ENCODE peak calls at places on chromosomes 1 and 21, in eight cellular contexts. One of them, this sample, is unnamed.

GRCh38 chr1:234848972-234849641 is 239.1 kb upstream of the IRF2BP2 start:
- DNase-seq in colonic mucosa: no peak
- DNase-seq in body of pancreas: no peak
- DNase-seq in hepatocyte: no peak
- DNase-seq in CD4-positive, CD25-positive, alpha-beta regulatory T cell: no peak
- DNase-seq in testis: no peak
- DNase-seq in lung: no peak
- DNase-seq in GM23338: no peak
- DNase-seq in this sample: peak

GRCh38 chr21:37462087-37462861 is 95.7 kb downstream of the DYRK1A start:
- DNase-seq in colonic mucosa: no peak
- DNase-seq in body of pancreas: no peak
- DNase-seq in testis: no peak
- DNase-seq in CD4-positive, CD25-positive, alpha-beta regulatory T cell: no peak
- DNase-seq in lung: no peak
- DNase-seq in hepatocyte: no peak
- DNase-seq in GM23338: peak
- DNase-seq in this sample: no peak

GRCh38 chr1:235397733-235398132 is 30.5 kb downstream of the TBCE start:
- DNase-seq in lung: no peak
- DNase-seq in colonic mucosa: no peak
- DNase-seq in GM23338: no peak
- DNase-seq in CD4-positive, CD25-positive, alpha-beta regulatory T cell: no peak
- DNase-seq in testis: no peak
- DNase-seq in hepatocyte: peak
- DNase-seq in body of pancreas: no peak
- DNase-seq in this sample: peak

GRCh38 chr21:46151261-46151988 is 4.0 kb downstream of the FTCD start:
- DNase-seq in hepatocyte: no peak
- DNase-seq in testis: peak
- DNase-seq in lung: no peak
- DNase-seq in GM23338: no peak
- DNase-seq in colonic mucosa: no peak
- DNase-seq in CD4-positive, CD25-positive, alpha-beta regulatory T cell: no peak
- DNase-seq in body of pancreas: peak
- DNase-seq in this sample: no peak

GRCh38 chr1:35222322-35223108 is 29.6 kb upstream of the SFPQ start:
- DNase-seq in testis: no peak
- DNase-seq in lung: no peak
- DNase-seq in colonic mucosa: no peak
- DNase-seq in body of pancreas: no peak
- DNase-seq in CD4-positive, CD25-positive, alpha-beta regulatory T cell: no peak
- DNase-seq in hepatocyte: peak
- DNase-seq in GM23338: no peak
- DNase-seq in this sample: peak

GRCh38 chr1:35968396-35968795 is 37.5 kb downstream of the AGO3 start:
- DNase-seq in hepatocyte: no peak
- DNase-seq in CD4-positive, CD25-positive, alpha-beta regulatory T cell: no peak
- DNase-seq in body of pancreas: no peak
- DNase-seq in testis: no peak
- DNase-seq in GM23338: no peak
- DNase-seq in lung: no peak
- DNase-seq in colonic mucosa: no peak
- DNase-seq in this sample: no peak

GRCh38 chr21:38476385-38476784 is 21.9 kb downstream of the ERG start:
- DNase-seq in colonic mucosa: no peak
- DNase-seq in GM23338: no peak
- DNase-seq in CD4-positive, CD25-positive, alpha-beta regulatory T cell: no peak
- DNase-seq in body of pancreas: no peak
- DNase-seq in lung: no peak
- DNase-seq in hepatocyte: no peak
- DNase-seq in testis: no peak
- DNase-seq in this sample: peak

GRCh38 chr1:33181038-33181861 is 593 bp downstream of the TRIM62 start:
- DNase-seq in body of pancreas: peak
- DNase-seq in lung: peak
- DNase-seq in CD4-positive, CD25-positive, alpha-beta regulatory T cell: peak
- DNase-seq in testis: peak
- DNase-seq in GM23338: peak
- DNase-seq in hepatocyte: peak
- DNase-seq in colonic mucosa: peak
- DNase-seq in this sample: peak

GRCh38 chr1:19981170-19981506 is 1.7 kb upstream of the PLA2G2A start:
- DNase-seq in hepatocyte: no peak
- DNase-seq in colonic mucosa: no peak
- DNase-seq in body of pancreas: no peak
- DNase-seq in CD4-positive, CD25-positive, alpha-beta regulatory T cell: no peak
- DNase-seq in lung: no peak
- DNase-seq in GM23338: no peak
- DNase-seq in testis: no peak
- DNase-seq in this sample: no peak

GRCh38 chr1:108503062-108503740 is 53.1 kb downstream of the NBPF6 start:
- DNase-seq in body of pancreas: no peak
- DNase-seq in hepatocyte: no peak
- DNase-seq in colonic mucosa: no peak
- DNase-seq in CD4-positive, CD25-positive, alpha-beta regulatory T cell: no peak
- DNase-seq in testis: no peak
- DNase-seq in lung: no peak
- DNase-seq in GM23338: peak
- DNase-seq in this sample: peak

GRCh38 chr1:203367051-203367450 is 16.1 kb upstream of the FMOD start:
- DNase-seq in lung: no peak
- DNase-seq in testis: no peak
- DNase-seq in hepatocyte: no peak
- DNase-seq in CD4-positive, CD25-positive, alpha-beta regulatory T cell: no peak
- DNase-seq in colonic mucosa: no peak
- DNase-seq in GM23338: no peak
- DNase-seq in body of pancreas: no peak
- DNase-seq in this sample: no peak

GRCh38 chr1:180151508-180151907 is 3.2 kb upstream of the QSOX1 start:
- DNase-seq in GM23338: no peak
- DNase-seq in CD4-positive, CD25-positive, alpha-beta regulatory T cell: no peak
- DNase-seq in body of pancreas: no peak
- DNase-seq in hepatocyte: no peak
- DNase-seq in lung: no peak
- DNase-seq in testis: no peak
- DNase-seq in colonic mucosa: no peak
- DNase-seq in this sample: peak

GRCh38 chr1:46342084-46342656 is 1.6 kb downstream of the NSUN4 start:
- DNase-seq in lung: no peak
- DNase-seq in GM23338: peak
- DNase-seq in CD4-positive, CD25-positive, alpha-beta regulatory T cell: peak
- DNase-seq in colonic mucosa: no peak
- DNase-seq in hepatocyte: peak
- DNase-seq in body of pancreas: no peak
- DNase-seq in testis: no peak
- DNase-seq in this sample: peak

GRCh38 chr1:24558902-24559791 is 3.3 kb downstream of the NCMAP start:
- DNase-seq in CD4-positive, CD25-positive, alpha-beta regulatory T cell: no peak
- DNase-seq in body of pancreas: peak
- DNase-seq in testis: no peak
- DNase-seq in colonic mucosa: peak
- DNase-seq in GM23338: peak
- DNase-seq in hepatocyte: no peak
- DNase-seq in lung: peak
- DNase-seq in this sample: peak

GRCh38 chr1:24557711-24558121 is 1.8 kb downstream of the NCMAP start:
- DNase-seq in hepatocyte: peak
- DNase-seq in GM23338: no peak
- DNase-seq in lung: no peak
- DNase-seq in testis: no peak
- DNase-seq in body of pancreas: peak
- DNase-seq in colonic mucosa: no peak
- DNase-seq in CD4-positive, CD25-positive, alpha-beta regulatory T cell: no peak
- DNase-seq in this sample: peak

GRCh38 chr1:24560361-24560760 is 4.5 kb downstream of the NCMAP start:
- DNase-seq in body of pancreas: no peak
- DNase-seq in hepatocyte: no peak
- DNase-seq in lung: no peak
- DNase-seq in GM23338: no peak
- DNase-seq in colonic mucosa: no peak
- DNase-seq in CD4-positive, CD25-positive, alpha-beta regulatory T cell: no peak
- DNase-seq in testis: no peak
- DNase-seq in this sample: no peak

GRCh38 chr1:24557220-24557619 is 1.3 kb downstream of the NCMAP start:
- DNase-seq in colonic mucosa: no peak
- DNase-seq in CD4-positive, CD25-positive, alpha-beta regulatory T cell: no peak
- DNase-seq in body of pancreas: no peak
- DNase-seq in testis: no peak
- DNase-seq in GM23338: no peak
- DNase-seq in hepatocyte: no peak
- DNase-seq in lung: no peak
- DNase-seq in this sample: no peak

GRCh38 chr1:24558455-24558854 is 2.6 kb downstream of the NCMAP start:
- DNase-seq in testis: no peak
- DNase-seq in hepatocyte: no peak
- DNase-seq in CD4-positive, CD25-positive, alpha-beta regulatory T cell: no peak
- DNase-seq in lung: no peak
- DNase-seq in GM23338: no peak
- DNase-seq in colonic mucosa: no peak
- DNase-seq in body of pancreas: no peak
- DNase-seq in this sample: no peak
- H3K27ac ChIP-seq in testis: no peak
- H3K27ac ChIP-seq in hepatocyte: no peak
- H3K27ac ChIP-seq in CD4-positive, CD25-positive, alpha-beta regulatory T cell: no peak
- H3K27ac ChIP-seq in lung: no peak
- H3K27ac ChIP-seq in GM23338: no peak
- H3K27ac ChIP-seq in colonic mucosa: no peak
- H3K27ac ChIP-seq in body of pancreas: peak
- H3K27ac ChIP-seq in this sample: no peak

GRCh38 chr1:150259217-150259616 is 1.6 kb downstream of the CA14 start:
- DNase-seq in GM23338: no peak
- DNase-seq in body of pancreas: no peak
- DNase-seq in hepatocyte: no peak
- DNase-seq in CD4-positive, CD25-positive, alpha-beta regulatory T cell: no peak
- DNase-seq in testis: no peak
- DNase-seq in lung: no peak
- DNase-seq in colonic mucosa: no peak
- DNase-seq in this sample: no peak

GRCh38 chr1:150258275-150258666 is 697 bp downstream of the CA14 start:
- DNase-seq in CD4-positive, CD25-positive, alpha-beta regulatory T cell: no peak
- DNase-seq in GM23338: no peak
- DNase-seq in body of pancreas: no peak
- DNase-seq in lung: no peak
- DNase-seq in testis: no peak
- DNase-seq in hepatocyte: no peak
- DNase-seq in colonic mucosa: no peak
- DNase-seq in this sample: peak

GRCh38 chr1:150256193-150256548 is 1.4 kb upstream of the CA14 start:
- DNase-seq in colonic mucosa: no peak
- DNase-seq in testis: no peak
- DNase-seq in lung: no peak
- DNase-seq in GM23338: no peak
- DNase-seq in body of pancreas: no peak
- DNase-seq in hepatocyte: no peak
- DNase-seq in CD4-positive, CD25-positive, alpha-beta regulatory T cell: no peak
- DNase-seq in this sample: no peak

GRCh38 chr1:150256549-150257341 is 829 bp upstream of the CA14 start:
- DNase-seq in CD4-positive, CD25-positive, alpha-beta regulatory T cell: no peak
- DNase-seq in colonic mucosa: no peak
- DNase-seq in body of pancreas: no peak
- DNase-seq in hepatocyte: peak
- DNase-seq in lung: no peak
- DNase-seq in testis: no peak
- DNase-seq in GM23338: peak
- DNase-seq in this sample: peak

DNA sequence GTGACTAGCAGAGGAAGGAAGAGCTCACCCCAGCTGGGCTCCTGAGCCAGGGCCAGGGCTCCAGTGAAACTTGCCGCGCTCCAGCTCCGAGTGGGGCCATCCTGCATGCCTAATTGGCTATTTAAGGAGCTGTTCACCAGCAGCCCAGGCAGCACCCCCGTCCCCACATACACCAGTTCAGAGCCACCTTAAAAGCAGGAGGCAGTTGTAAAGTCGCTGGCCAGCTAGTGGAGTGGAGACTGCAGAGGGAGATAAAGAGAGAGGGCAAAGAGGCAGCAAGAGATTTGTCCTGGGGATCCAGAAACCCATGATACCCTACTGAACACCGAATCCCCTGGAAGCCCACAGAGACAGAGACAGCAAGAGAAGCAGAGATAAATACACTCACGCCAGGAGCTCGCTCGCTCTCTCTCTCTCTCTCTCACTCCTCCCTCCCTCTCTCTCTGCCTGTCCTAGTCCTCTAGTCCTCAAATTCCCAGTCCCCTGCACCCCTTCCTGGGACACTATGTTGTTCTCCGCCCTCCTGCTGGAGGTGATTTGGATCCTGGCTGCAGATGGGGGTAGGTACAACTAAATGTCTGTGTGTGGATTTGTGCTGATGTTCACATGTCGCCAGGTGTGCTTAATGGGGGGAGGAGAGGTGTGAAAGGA is at the start of gene CA14:
- DNase-seq in lung: no peak
- DNase-seq in testis: peak
- DNase-seq in GM23338: peak
- DNase-seq in hepatocyte: no peak
- DNase-seq in colonic mucosa: no peak
- DNase-seq in CD4-positive, CD25-positive, alpha-beta regulatory T cell: no peak
- DNase-seq in body of pancreas: no peak
- DNase-seq in this sample: peak
- H3K27ac ChIP-seq in lung: peak
- H3K27ac ChIP-seq in testis: peak
- H3K27ac ChIP-seq in GM23338: peak
- H3K27ac ChIP-seq in hepatocyte: peak
- H3K27ac ChIP-seq in colonic mucosa: no peak
- H3K27ac ChIP-seq in CD4-positive, CD25-positive, alpha-beta regulatory T cell: no peak
- H3K27ac ChIP-seq in body of pancreas: no peak
- H3K27ac ChIP-seq in this sample: no peak

GRCh38 chr1:21886486-21887215 is 50.5 kb downstream of the HSPG2 start:
- DNase-seq in lung: no peak
- DNase-seq in testis: no peak
- DNase-seq in GM23338: no peak
- DNase-seq in colonic mucosa: no peak
- DNase-seq in body of pancreas: no peak
- DNase-seq in CD4-positive, CD25-positive, alpha-beta regulatory T cell: no peak
- DNase-seq in hepatocyte: peak
- DNase-seq in this sample: no peak
- H3K27ac ChIP-seq in lung: no peak
- H3K27ac ChIP-seq in testis: no peak
- H3K27ac ChIP-seq in GM23338: no peak
- H3K27ac ChIP-seq in colonic mucosa: no peak
- H3K27ac ChIP-seq in body of pancreas: no peak
- H3K27ac ChIP-seq in CD4-positive, CD25-positive, alpha-beta regulatory T cell: no peak
- H3K27ac ChIP-seq in hepatocyte: peak
- H3K27ac ChIP-seq in this sample: no peak

DNA sequence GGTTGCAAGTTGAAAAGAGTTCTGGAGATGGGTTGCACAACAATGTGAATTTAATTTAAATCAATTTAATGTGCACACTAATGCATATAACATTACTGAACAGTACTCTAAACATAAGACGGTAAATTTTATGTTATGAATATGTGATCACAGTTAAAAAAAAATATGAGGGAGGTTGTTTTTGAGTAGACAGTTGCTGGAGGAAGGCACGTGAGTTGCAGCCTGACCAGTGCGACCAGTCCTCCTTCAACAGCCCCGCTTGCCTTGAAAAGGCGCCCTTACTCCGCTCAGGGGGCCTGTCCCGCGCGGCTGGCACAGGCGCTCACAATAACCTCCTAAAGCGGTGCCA is 322 bp upstream of the OLIG1 start:
- DNase-seq in hepatocyte: no peak
- DNase-seq in testis: no peak
- DNase-seq in lung: no peak
- DNase-seq in GM23338: no peak
- DNase-seq in body of pancreas: no peak
- DNase-seq in colonic mucosa: no peak
- DNase-seq in CD4-positive, CD25-positive, alpha-beta regulatory T cell: no peak
- DNase-seq in this sample: no peak
- H3K27ac ChIP-seq in hepatocyte: no peak
- H3K27ac ChIP-seq in testis: no peak
- H3K27ac ChIP-seq in lung: no peak
- H3K27ac ChIP-seq in GM23338: no peak
- H3K27ac ChIP-seq in body of pancreas: no peak
- H3K27ac ChIP-seq in colonic mucosa: no peak
- H3K27ac ChIP-seq in CD4-positive, CD25-positive, alpha-beta regulatory T cell: no peak
- H3K27ac ChIP-seq in this sample: no peak

This sample was measured in mesenchymal stem cell.